ENCODE peak calls at places on chromosomes 5 and 9, in five cellular contexts. Q is astrocyte of the hippocampus, W is mucosa of gallbladder, K is WERI-Rb-1, X is non-pigmented ciliary epithelial cell. R is an unnamed sample.

GRCh38 chr5:11110128-11110527 is 349.1 kb upstream of the DAP start:
- DNase-seq in W (no peak), X (no peak), K (no peak), Q (no peak), R (no peak)

GRCh38 chr9:130780865-130781504 is 54.1 kb upstream of the ABL1 start:
- DNase-seq in K (no peak), Q (peak), W (peak), X (no peak), R (peak)

GRCh38 chr9:132164604-132165362 is 2.9 kb downstream of the NTNG2 start:
- DNase-seq in W (peak), K (no peak), X (no peak), Q (no peak), R (no peak)

GRCh38 chr9:81826541-81826906 is 101.7 kb upstream of the SPATA31D4 start:
- DNase-seq in X (no peak), Q (peak), K (no peak), W (peak), R (no peak)

GRCh38 chr5:180611140-180611850 is 20.0 kb upstream of the SCGB3A1 start:
- DNase-seq in X (no peak), K (no peak), Q (no peak), W (no peak), R (peak)

GRCh38 chr9:126452036-126452595 is 125.5 kb downstream of the MVB12B start:
- DNase-seq in X (no peak), W (no peak), Q (no peak), K (no peak), R (no peak)

GRCh38 chr9:33159058-33159759 is 7.9 kb downstream of the B4GALT1 start:
- DNase-seq in W (peak), K (no peak), Q (no peak), X (no peak), R (peak)

GRCh38 chr5:74639538-74640449 is 734 bp downstream of the ENC1 start:
- DNase-seq in K (peak), Q (no peak), X (no peak), W (no peak), R (peak)

GRCh38 chr9:70874451-70874850 is 247.0 kb downstream of the TRPM3 start:
- DNase-seq in X (no peak), W (no peak), Q (peak), K (no peak), R (no peak)

R was measured in Daoy.